ENCODE peak calls at places on chromosomes 5 and 9, in five cellular contexts. X is AG04450, N is H9, V is mucosa of descending colon, L is heart left ventricle. G is an unnamed sample.

GRCh38 chr5:298737-299125 is 22.8 kb upstream of the AHRR start:
- DNase-seq in L (no peak), N (no peak), V (no peak), X (no peak), G (no peak)

GRCh38 chr9:13163287-13163686 is 116.2 kb downstream of the MPDZ start:
- DNase-seq in V (no peak), X (no peak), N (no peak), L (no peak), G (no peak)

GRCh38 chr5:158382473-158382872 is 523.5 kb upstream of the CLINT1 start:
- DNase-seq in L (peak; percentile 71), V (peak; percentile 35), N (peak; percentile 42), X (peak; percentile 88), G (peak; percentile 89)

GRCh38 chr5:5421149-5421960 is 1.1 kb upstream of the ICE1 start:
- DNase-seq in X (no peak), N (no peak), L (no peak), V (peak; percentile 31), G (no peak)

GRCh38 chr9:23842531-23843129 is 16.6 kb upstream of the ELAVL2 start:
- DNase-seq in V (no peak), N (no peak), X (no peak), L (no peak), G (no peak)

GRCh38 chr5:103347729-103348128 is 89.2 kb downstream of the MACIR start:
- DNase-seq in X (no peak), N (no peak), V (no peak), L (no peak), G (no peak)

GRCh38 chr5:50800410-50800809 is 134.0 kb downstream of the PARP8 start:
- DNase-seq in V (no peak), X (no peak), L (no peak), N (no peak), G (no peak)

GRCh38 chr5:152511531-152512132 is 106.6 kb upstream of the NMUR2 start:
- DNase-seq in N (no peak), L (no peak), V (no peak), X (no peak), G (no peak)

GRCh38 chr9:89999176-89999533 is 394.3 kb downstream of the GADD45G start:
- DNase-seq in N (no peak), X (no peak), L (peak; percentile 51), V (peak; percentile 81), G (no peak)

GRCh38 chr5:150774145-150774544 is 4.4 kb upstream of the SMIM3 start:
- DNase-seq in L (no peak), V (no peak), X (no peak), N (no peak), G (peak; percentile 51)

GRCh38 chr5:149277821-149278220 is 6.2 kb downstream of the AFAP1L1 start:
- DNase-seq in X (no peak), L (no peak), V (no peak), N (no peak), G (no peak)

GRCh38 chr5:42894057-42894456 is 82.4 kb upstream of the SELENOP start:
- DNase-seq in L (peak; percentile 31), V (no peak), X (no peak), N (peak; percentile 85), G (no peak)

GRCh38 chr5:179553006-179553405 is 2.7 kb downstream of the RUFY1 start:
- DNase-seq in X (no peak), V (no peak), N (no peak), L (no peak), G (no peak)

GRCh38 chr5:179554981-179555380 is 4.6 kb downstream of the RUFY1 start:
- DNase-seq in V (no peak), X (no peak), L (no peak), N (no peak), G (no peak)

GRCh38 chr5:179553875-179554274 is 3.5 kb downstream of the RUFY1 start:
- DNase-seq in X (no peak), L (no peak), V (no peak), N (peak; percentile 52), G (no peak)

GRCh38 chr5:179549973-179550510 is 312 bp upstream of the RUFY1 start:
- DNase-seq in N (no peak), L (peak; percentile 78), V (no peak), X (no peak), G (peak; percentile 39)

DNA sequence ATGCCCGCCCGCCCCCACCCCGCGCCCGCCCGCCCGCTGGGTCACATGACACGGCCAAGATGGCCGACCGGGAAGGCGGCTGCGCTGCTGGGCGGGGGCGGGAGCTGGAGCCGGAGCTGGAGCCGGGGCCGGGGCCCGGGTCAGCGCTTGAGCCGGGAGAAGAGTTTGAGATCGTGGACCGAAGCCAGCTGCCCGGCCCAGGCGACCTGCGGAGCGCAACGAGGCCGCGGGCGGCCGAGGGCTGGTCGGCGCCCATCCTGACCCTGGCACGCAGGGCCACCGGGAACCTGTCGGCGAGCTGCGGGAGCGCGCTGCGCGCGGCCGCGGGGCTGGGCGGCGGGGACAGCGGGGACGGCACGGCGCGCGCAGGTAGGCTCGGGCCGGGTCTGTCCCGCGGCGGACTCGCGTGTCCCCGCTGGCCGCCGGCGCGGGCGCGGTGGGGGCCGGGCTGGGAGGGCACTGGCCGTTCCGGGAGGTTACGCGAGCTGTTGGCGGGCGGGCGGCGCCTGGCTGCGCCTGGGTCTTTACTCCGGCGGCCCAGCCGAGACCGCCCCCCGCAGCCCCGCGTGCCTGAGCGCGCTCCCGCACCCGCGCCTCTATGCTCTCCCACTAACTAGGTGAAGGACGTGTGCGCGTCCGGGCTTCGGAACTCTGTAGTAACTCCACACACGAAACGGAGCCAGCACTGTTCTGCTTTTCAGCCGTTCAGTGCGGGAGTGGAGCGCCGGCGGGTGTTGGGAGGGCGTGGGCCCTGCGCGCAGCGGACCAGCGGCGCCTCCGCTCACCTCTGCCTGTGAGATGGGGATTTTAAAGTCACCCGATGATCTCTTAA is at the start of gene RUFY1:
- DNase-seq in V (peak; percentile 94), N (peak; percentile 80), L (peak; percentile 87), X (peak; percentile 32), G (no peak)
- TF ChIP-seq CTCF in V (no peak), N (no peak), L (no peak), X (no peak), G (no peak)

GRCh38 chr9:93004561-93004960 is 53.9 kb upstream of the SUSD3 start:
- DNase-seq in X (no peak), V (no peak), L (no peak), N (no peak), G (no peak)

GRCh38 chr9:93001036-93001435 is 53.7 kb downstream of the FGD3 start:
- DNase-seq in N (no peak), L (no peak), V (no peak), X (no peak), G (no peak)

GRCh38 chr9:93002700-93003099 is 55.4 kb downstream of the FGD3 start:
- DNase-seq in N (no peak), L (no peak), X (no peak), V (no peak), G (no peak)

GRCh38 chr9:93005876-93006275 is 52.6 kb upstream of the SUSD3 start:
- DNase-seq in L (no peak), V (no peak), N (no peak), X (no peak), G (no peak)

DNA sequence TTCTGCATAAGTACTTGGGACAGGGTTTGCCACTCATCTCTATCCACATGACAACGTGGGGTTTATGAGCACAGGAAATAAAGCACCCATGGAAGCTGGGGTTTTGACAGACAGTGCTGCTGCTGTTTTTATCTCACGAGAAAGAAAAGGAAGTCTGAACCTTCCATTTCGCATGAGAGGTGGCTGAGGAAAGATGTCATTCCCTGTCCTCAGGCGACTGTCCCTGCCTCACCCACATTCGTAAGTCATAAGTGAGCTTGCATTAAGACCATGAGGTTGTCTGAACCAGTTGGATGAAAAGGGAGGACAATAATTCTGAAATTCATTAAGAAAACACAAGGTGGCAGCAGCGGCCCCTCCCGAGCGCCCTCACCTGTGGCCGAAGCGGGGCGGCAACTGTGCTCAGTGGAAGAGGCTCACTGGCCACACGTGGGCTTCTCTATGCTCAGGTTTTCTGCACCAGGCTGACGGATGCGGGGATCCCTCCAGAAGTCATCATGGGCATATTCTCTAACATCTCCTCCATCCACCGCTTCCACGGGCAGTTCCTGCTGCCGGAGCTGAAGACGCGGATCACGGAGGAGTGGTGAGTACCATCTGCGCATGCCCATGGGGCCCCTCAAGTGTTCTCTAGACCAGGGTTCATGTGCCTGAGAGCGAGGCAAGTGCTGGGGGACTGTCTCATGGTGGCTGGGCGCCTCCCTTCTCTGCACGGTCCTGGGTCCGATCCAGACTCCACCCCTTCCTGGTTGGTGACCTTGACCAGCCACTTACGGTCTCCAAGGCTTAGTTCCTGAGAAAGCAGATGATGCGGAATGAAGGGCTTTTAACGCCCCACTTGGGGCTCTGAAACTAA is 54.7 kb upstream of the SUSD3 start:
- DNase-seq in N (peak; percentile 81), L (peak; percentile 57), V (peak; percentile 80), X (peak; percentile 1), G (no peak)
- TF ChIP-seq CTCF in N (peak; percentile 78), L (peak; percentile 53), V (peak; percentile 30), X (peak; percentile 69), G (peak; percentile 71)

GRCh38 chr5:55551298-55551846 is 16.6 kb upstream of the PLPP1 start:
- DNase-seq in V (no peak), X (no peak), N (no peak), L (no peak), G (no peak)

GRCh38 chr5:55547792-55548191 is 13.0 kb upstream of the PLPP1 start:
- DNase-seq in V (no peak), X (no peak), L (no peak), N (no peak), G (no peak)

GRCh38 chr5:55551904-55552303 is 17.1 kb upstream of the PLPP1 start:
- DNase-seq in V (no peak), L (no peak), N (no peak), X (no peak), G (no peak)

GRCh38 chr5:55544341-55544740 is 9.6 kb upstream of the PLPP1 start:
- DNase-seq in V (no peak), L (no peak), N (no peak), X (no peak), G (no peak)

DNA sequence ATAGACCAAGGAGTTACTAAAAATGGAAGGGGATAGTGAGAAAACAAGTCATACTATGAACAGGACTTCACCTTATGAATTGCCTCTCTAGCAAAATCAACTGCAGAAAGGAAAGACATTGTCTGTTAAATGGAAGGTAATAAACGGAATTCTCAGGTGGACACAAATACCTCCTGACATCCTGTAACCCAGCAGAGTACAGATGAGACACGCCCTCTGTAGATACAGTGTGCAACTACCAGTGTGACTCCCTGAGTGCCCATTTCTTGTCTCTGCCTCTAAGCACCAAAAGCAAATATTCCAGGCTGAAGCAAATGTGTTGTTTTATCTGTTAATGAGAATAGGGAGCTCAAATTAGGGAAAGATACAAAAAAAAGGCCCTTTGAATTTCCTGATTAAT is 12.2 kb upstream of the PLPP1 start:
- DNase-seq in V (no peak), X (no peak), L (no peak), N (no peak), G (no peak)
- TF ChIP-seq CTCF in V (no peak), X (no peak), L (no peak), N (no peak), G (no peak)

GRCh38 chr9:34647084-34647403 is 569 bp downstream of the GALT start:
- DNase-seq in V (no peak), N (no peak), L (no peak), X (no peak), G (no peak)
- TF ChIP-seq CTCF in V (no peak), N (no peak), L (no peak), X (no peak), G (no peak)

GRCh38 chr9:103881419-103881818 is 212.7 kb upstream of the SMC2 start:
- DNase-seq in N (no peak), L (no peak), X (no peak), V (no peak), G (no peak)
- TF ChIP-seq CTCF in N (no peak), L (no peak), X (no peak), V (no peak), G (no peak)

G was measured in BJ.